ENCODE peak calls at places on chromosomes 7 and 10, in seven cellular contexts. Q, V, M, D, K, U and H are unnamed samples.

GRCh38 chr10:74213571-74214162 is 62.6 kb downstream of the ADK start:
- DNase-seq in Q (no peak), V (peak; percentile 68), M (peak; percentile 68), D (peak; percentile 48), K (peak; percentile 95), U (peak; percentile 61), H (no peak)

GRCh38 chr7:66257481-66257880 is 52.3 kb downstream of the TPST1 start:
- DNase-seq in Q (no peak), V (no peak), M (no peak), D (no peak), K (peak; percentile 55), U (no peak), H (no peak)

GRCh38 chr10:99854860-99855259 is 72.4 kb downstream of the ABCC2 start:
- DNase-seq in Q (no peak), V (peak; percentile 41), M (no peak), D (peak; percentile 41), K (peak; percentile 62), U (peak; percentile 14), H (no peak)

GRCh38 chr10:129968937-129969527 is 5.0 kb upstream of the EBF3 start:
- DNase-seq in Q (peak; percentile 79), V (peak; percentile 58), M (no peak), D (peak; percentile 9), K (peak; percentile 40), U (peak; percentile 60), H (no peak)

GRCh38 chr7:90256778-90257177 is 11.8 kb downstream of the CFAP69 start:
- DNase-seq in Q (no peak), V (no peak), M (no peak), D (no peak), K (no peak), U (no peak), H (no peak)

GRCh38 chr10:79292026-79292425 is 55.2 kb upstream of the PPIF start:
- DNase-seq in Q (no peak), V (no peak), M (no peak), D (no peak), K (no peak), U (no peak), H (no peak)

GRCh38 chr7:29806131-29806792 is at the start of gene WIPF3:
- DNase-seq in Q (peak; percentile 66), V (peak; percentile 22), M (peak; percentile 8), D (no peak), K (peak; percentile 40), U (peak; percentile 47), H (no peak)

GRCh38 chr10:103626178-103626577 is 132.7 kb downstream of the NEURL1 start:
- DNase-seq in Q (no peak), V (no peak), M (no peak), D (no peak), K (no peak), U (no peak), H (no peak)

GRCh38 chr10:106519376-106520035 is 645.0 kb downstream of the SORCS1 start:
- DNase-seq in Q (no peak), V (no peak), M (no peak), D (no peak), K (no peak), U (no peak), H (no peak)

GRCh38 chr10:110010076-110011069 is 2.6 kb downstream of the ADD3 start:
- DNase-seq in Q (no peak), V (no peak), M (no peak), D (peak; percentile 27), K (no peak), U (no peak), H (no peak)

GRCh38 chr7:65216469-65216868 is 157.2 kb upstream of the ZNF92 start:
- DNase-seq in Q (no peak), V (no peak), M (peak; percentile 75), D (peak; percentile 52), K (peak; percentile 65), U (peak; percentile 82), H (peak; percentile 38)

GRCh38 chr7:23893942-23894890 is 184.2 kb downstream of the STK31 start:
- DNase-seq in Q (no peak), V (no peak), M (no peak), D (no peak), K (no peak), U (no peak), H (peak; percentile 15)

GRCh38 chr7:118696879-118697278 is 472.4 kb downstream of the ANKRD7 start:
- DNase-seq in Q (no peak), V (no peak), M (no peak), D (no peak), K (no peak), U (no peak), H (no peak)
- TF ChIP-seq CTCF in Q (no peak), V (no peak), M (no peak), D (no peak), K (no peak), U (no peak), H (no peak)

GRCh38 chr10:23174974-23175512 is 17.1 kb upstream of the PTF1A start:
- DNase-seq in Q (no peak), V (no peak), M (no peak), D (no peak), K (no peak), U (no peak), H (no peak)
- TF ChIP-seq CTCF in Q (no peak), V (no peak), M (no peak), D (no peak), K (no peak), U (no peak), H (no peak)

GRCh38 chr10:15725603-15726002 is 5.9 kb upstream of the ITGA8 start:
- DNase-seq in Q (no peak), V (peak; percentile 44), M (peak; percentile 53), D (peak; percentile 39), K (peak; percentile 48), U (peak; percentile 45), H (no peak)
- TF ChIP-seq CTCF in Q (peak; percentile 39), V (peak; percentile 71), M (peak; percentile 42), D (peak; percentile 63), K (peak; percentile 57), U (peak; percentile 16), H (no peak)

GRCh38 chr7:93601363-93601762 is 26.8 kb upstream of the CALCR start:
- DNase-seq in Q (no peak), V (no peak), M (peak; percentile 20), D (no peak), K (peak; percentile 19), U (no peak), H (no peak)
- TF ChIP-seq CTCF in Q (no peak), V (no peak), M (no peak), D (peak; percentile 14), K (no peak), U (no peak), H (no peak)

GRCh38 chr10:82037076-82037475 is 162.1 kb downstream of the NRG3 start:
- DNase-seq in Q (no peak), V (no peak), M (peak; percentile 70), D (no peak), K (no peak), U (no peak), H (no peak)

GRCh38 chr10:82038587-82038986 is 163.6 kb downstream of the NRG3 start:
- DNase-seq in Q (no peak), V (no peak), M (no peak), D (no peak), K (no peak), U (no peak), H (no peak)

DNA sequence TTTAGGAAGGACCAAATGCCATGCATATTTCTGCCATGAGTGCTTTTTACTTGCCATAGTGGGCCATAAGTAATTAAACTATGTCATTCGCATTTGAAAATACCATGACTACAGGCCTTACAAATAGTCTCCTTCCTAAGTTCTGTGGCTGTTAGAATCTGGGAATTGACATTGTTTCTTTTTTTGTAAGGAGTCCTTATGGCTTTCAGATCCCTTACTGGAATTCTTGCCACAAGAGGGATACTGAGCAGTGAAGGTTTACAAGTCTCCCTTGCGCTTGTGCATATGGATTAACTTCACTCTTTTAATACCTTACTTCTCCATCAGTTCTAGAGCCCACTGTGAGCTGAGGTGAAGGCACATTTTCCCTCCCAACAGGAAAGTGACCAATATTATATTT is 166.0 kb downstream of the NRG3 start:
- DNase-seq in Q (no peak), V (no peak), M (no peak), D (no peak), K (no peak), U (no peak), H (no peak)
- TF ChIP-seq CTCF in Q (no peak), V (no peak), M (no peak), D (no peak), K (no peak), U (no peak), H (no peak)

GRCh38 chr7:68629-69028 is 123.7 kb upstream of the FAM20C start:
- DNase-seq in Q (peak; percentile 36), V (no peak), M (no peak), D (no peak), K (no peak), U (no peak), H (no peak)
- TF ChIP-seq CTCF in Q (no peak), V (no peak), M (no peak), D (peak; percentile 20), K (no peak), U (no peak), H (no peak)

DNA sequence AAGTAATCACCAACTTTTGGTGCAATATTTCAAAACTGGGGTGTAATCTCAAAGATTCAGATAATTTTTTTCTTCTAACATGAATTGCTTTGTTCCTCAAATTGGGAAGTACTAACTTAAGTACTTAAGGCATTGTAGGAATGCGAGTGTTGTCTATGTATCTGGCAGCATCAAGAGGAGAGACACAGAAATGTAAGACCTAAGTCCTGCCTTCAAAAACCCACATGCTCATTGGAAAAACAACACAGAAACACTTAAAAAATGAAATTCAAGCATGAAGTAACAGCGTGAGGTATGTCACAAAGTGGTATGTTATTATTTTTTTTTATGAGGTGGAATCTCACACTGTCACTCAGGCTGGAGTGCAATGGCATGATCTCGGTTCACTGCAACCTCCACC is 288.5 kb downstream of the ZEB1 start:
- DNase-seq in Q (no peak), V (no peak), M (no peak), D (no peak), K (no peak), U (no peak), H (no peak)
- TF ChIP-seq CTCF in Q (no peak), V (no peak), M (no peak), D (no peak), K (no peak), U (no peak), H (no peak)

GRCh38 chr7:73977626-73978618 is 50.1 kb upstream of the ELN start:
- DNase-seq in Q (peak; percentile 48), V (no peak), M (no peak), D (peak; percentile 28), K (no peak), U (peak; percentile 52), H (no peak)

GRCh38 chr7:73974948-73975926 is 52.7 kb upstream of the ELN start:
- DNase-seq in Q (peak; percentile 41), V (no peak), M (no peak), D (no peak), K (no peak), U (no peak), H (no peak)

GRCh38 chr7:73980206-73980605 is 47.8 kb upstream of the ELN start:
- DNase-seq in Q (peak; percentile 10), V (no peak), M (no peak), D (peak; percentile 86), K (no peak), U (no peak), H (no peak)

GRCh38 chr7:73976761-73977625 is 51.0 kb upstream of the ELN start:
- DNase-seq in Q (peak; percentile 54), V (no peak), M (no peak), D (no peak), K (no peak), U (no peak), H (no peak)

GRCh38 chr7:73978681-73979563 is 49.1 kb upstream of the ELN start:
- DNase-seq in Q (peak; percentile 81), V (peak; percentile 90), M (peak; percentile 69), D (peak; percentile 89), K (peak; percentile 80), U (peak; percentile 96), H (no peak)
- TF ChIP-seq CTCF in Q (peak; percentile 62), V (peak; percentile 69), M (peak; percentile 30), D (peak; percentile 91), K (peak; percentile 69), U (peak; percentile 53), H (no peak)

GRCh38 chr7:156875766-156876165 is 17.2 kb downstream of the LMBR1 start:
- DNase-seq in Q (no peak), V (no peak), M (no peak), D (no peak), K (no peak), U (no peak), H (no peak)
- TF ChIP-seq CTCF in Q (no peak), V (no peak), M (no peak), D (no peak), K (no peak), U (no peak), H (no peak)